ENCODE peak calls at places on chromosomes 7 and 10, in five cellular contexts. P is GM12878, Z is HepG2, T is K562, S is upper lobe of left lung. G is an unnamed sample.

GRCh38 chr10:72087392-72087968 is 871 bp downstream of the SPOCK2 start:
- ATAC-seq in P (peak), Z (peak), T (no peak), S (peak), G (no peak)

GRCh38 chr10:101229275-101230184 is at the start of gene LBX1:
- ATAC-seq in P (no peak), Z (peak), T (no peak), S (no peak), G (no peak)

GRCh38 chr7:51315393-51316261 is 982 bp downstream of the COBL start:
- ATAC-seq in P (no peak), Z (peak), T (no peak), S (peak), G (peak)

GRCh38 chr10:132595850-132596249 is 58.3 kb downstream of the INPP5A start:
- ATAC-seq in P (no peak), Z (no peak), T (no peak), S (no peak), G (no peak)

GRCh38 chr10:62545667-62546066 is 171.5 kb downstream of the ZNF365 start:
- ATAC-seq in P (no peak), Z (no peak), T (no peak), S (peak), G (peak)

GRCh38 chr7:47552631-47553030 is 29.3 kb downstream of the TNS3 start:
- ATAC-seq in P (peak), Z (no peak), T (no peak), S (peak), G (peak)

GRCh38 chr7:44189286-44189992 is at the start of gene GCK:
- ATAC-seq in P (no peak), Z (no peak), T (no peak), S (no peak), G (no peak)

GRCh38 chr7:28570113-28570969 is 158.0 kb downstream of the CREB5 start:
- ATAC-seq in P (peak), Z (no peak), T (no peak), S (no peak), G (no peak)

GRCh38 chr10:78255796-78256638 is 222.4 kb downstream of the RPS24 start:
- ATAC-seq in P (no peak), Z (peak), T (peak), S (peak), G (peak)

GRCh38 chr10:97434055-97434454 is 8.1 kb downstream of the PGAM1 start:
- ATAC-seq in P (peak), Z (peak), T (peak), S (no peak), G (no peak)

GRCh38 chr7:32588657-32589056 is 93.4 kb downstream of the AVL9 start:
- ATAC-seq in P (peak), Z (no peak), T (peak), S (no peak), G (no peak)

GRCh38 chr10:126905776-126906703 is 812 bp downstream of the DOCK1 start:
- ATAC-seq in P (no peak), Z (peak), T (no peak), S (peak), G (peak)

GRCh38 chr10:110684800-110685446 is 40.8 kb downstream of the RBM20 start:
- ATAC-seq in P (peak), Z (no peak), T (no peak), S (no peak), G (no peak)

GRCh38 chr10:14386202-14386593 is 55.5 kb upstream of the FRMD4A start:
- ATAC-seq in P (peak), Z (no peak), T (no peak), S (peak), G (no peak)

GRCh38 chr7:125485223-125485622 is 555.6 kb upstream of the POT1 start:
- ATAC-seq in P (no peak), Z (no peak), T (no peak), S (no peak), G (no peak)

GRCh38 chr7:123783820-123784219 is 35.0 kb upstream of the WASL start:
- ATAC-seq in P (no peak), Z (no peak), T (peak), S (no peak), G (no peak)

GRCh38 chr10:84333864-84334451 is 5.6 kb downstream of the CCSER2 start:
- ATAC-seq in P (peak), Z (no peak), T (peak), S (no peak), G (no peak)

GRCh38 chr7:90719159-90719558 is 123.0 kb downstream of the CDK14 start:
- ATAC-seq in P (no peak), Z (no peak), T (no peak), S (no peak), G (no peak)

GRCh38 chr10:44399478-44400451 is 14.9 kb upstream of the CXCL12 start:
- ATAC-seq in P (no peak), Z (no peak), T (no peak), S (no peak), G (no peak)

GRCh38 chr7:116354171-116354545 is 143.8 kb downstream of the TES start:
- ATAC-seq in P (no peak), Z (no peak), T (no peak), S (peak), G (peak)

GRCh38 chr7:51242881-51243518 is 73.6 kb downstream of the COBL start:
- ATAC-seq in P (no peak), Z (no peak), T (no peak), S (no peak), G (no peak)

GRCh38 chr7:106329408-106329807 is 44.6 kb upstream of the NAMPT start:
- ATAC-seq in P (no peak), Z (no peak), T (no peak), S (no peak), G (no peak)

DNA sequence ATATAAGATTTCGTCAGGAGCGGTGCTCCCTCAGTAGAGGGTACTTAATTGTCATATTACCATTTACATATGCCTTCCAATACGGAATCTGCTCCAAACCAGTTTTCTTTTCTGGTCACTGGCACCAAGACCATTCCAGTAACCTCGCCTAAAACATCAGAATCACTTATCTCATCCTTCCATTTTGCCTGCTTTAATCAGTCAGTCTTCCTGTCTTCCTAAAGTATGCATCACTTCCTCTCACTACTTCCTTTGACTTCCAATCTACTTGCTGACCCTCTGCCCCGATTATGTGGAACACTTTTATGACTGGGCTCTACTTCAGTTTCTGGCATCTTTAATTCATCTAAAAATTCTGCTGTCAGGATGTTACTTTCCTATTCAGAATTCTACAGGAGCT is 33.5 kb downstream of the CUL2 start:
- ATAC-seq in P (no peak), Z (no peak), T (no peak), S (no peak), G (no peak)
- TF ChIP-seq POLR2AphosphoS5 in P (no peak), Z (no peak), T (no peak), S (no peak), G (no peak)

GRCh38 chr10:102652170-102652926 is 8.1 kb downstream of the TRIM8 start:
- ATAC-seq in P (peak), Z (no peak), T (no peak), S (no peak), G (no peak)

GRCh38 chr10:102651455-102652169 is 7.3 kb downstream of the TRIM8 start:
- ATAC-seq in P (peak), Z (no peak), T (no peak), S (no peak), G (no peak)

GRCh38 chr10:102648889-102649752 is 4.8 kb downstream of the TRIM8 start:
- ATAC-seq in P (no peak), Z (no peak), T (no peak), S (no peak), G (no peak)

GRCh38 chr10:102649770-102650654 is 5.7 kb downstream of the TRIM8 start:
- ATAC-seq in P (no peak), Z (no peak), T (no peak), S (no peak), G (no peak)

DNA sequence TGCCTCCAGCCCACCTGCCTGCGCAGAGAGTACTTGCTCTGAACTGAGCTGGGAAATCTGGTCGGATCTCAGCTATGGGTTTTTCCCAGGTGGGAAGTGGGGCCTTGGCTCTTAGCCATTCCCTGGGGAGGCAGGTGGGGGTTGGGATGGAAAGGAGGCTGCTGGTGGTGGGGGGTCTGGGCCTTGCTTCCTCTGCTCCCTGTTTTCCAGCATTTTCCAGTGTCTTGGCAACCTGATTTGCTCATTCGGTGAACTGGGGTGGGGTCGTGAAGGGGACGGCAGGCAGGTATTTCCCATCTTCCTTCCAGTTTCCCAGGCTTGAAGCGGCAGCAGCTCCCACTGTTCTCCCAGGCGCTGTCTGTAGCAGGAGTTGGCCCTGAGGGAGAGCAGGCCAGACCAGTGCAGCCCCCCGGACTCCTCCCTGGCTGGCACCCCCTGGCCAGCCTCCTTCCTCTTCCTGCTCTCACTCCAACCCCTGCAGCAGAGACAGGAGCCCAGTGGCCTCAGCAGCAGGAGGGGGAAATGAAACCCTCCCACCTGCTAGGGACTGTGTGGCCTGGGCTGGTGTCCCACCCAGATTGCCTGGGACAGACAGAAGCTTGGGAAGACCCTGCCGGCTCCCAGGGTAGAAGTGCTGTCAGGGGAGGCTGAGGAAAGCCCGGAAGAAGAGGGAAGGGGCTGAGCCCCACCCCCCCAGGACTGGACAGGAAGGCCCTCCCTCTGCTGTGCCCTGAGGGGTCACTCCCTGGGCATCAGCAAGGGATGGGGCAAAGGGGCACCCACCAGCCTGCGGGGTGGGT is 6.6 kb downstream of the TRIM8 start:
- ATAC-seq in P (peak), Z (no peak), T (no peak), S (no peak), G (no peak)
- TF ChIP-seq EP300 in P (peak), Z (no peak), T (no peak), S (no peak), G (no peak)

GRCh38 chr7:41130021-41130420 is 572.9 kb downstream of the INHBA start:
- ATAC-seq in P (no peak), Z (no peak), T (no peak), S (no peak), G (no peak)

GRCh38 chr7:41122256-41122987 is 580.5 kb downstream of the INHBA start:
- ATAC-seq in P (no peak), Z (no peak), T (no peak), S (no peak), G (no peak)

GRCh38 chr7:41121228-41121627 is 581.7 kb downstream of the INHBA start:
- ATAC-seq in P (no peak), Z (no peak), T (no peak), S (no peak), G (no peak)

GRCh38 chr7:41130596-41131236 is 572.2 kb downstream of the INHBA start:
- ATAC-seq in P (no peak), Z (no peak), T (no peak), S (no peak), G (peak)

GRCh38 chr7:41125343-41125742 is 577.5 kb downstream of the INHBA start:
- ATAC-seq in P (no peak), Z (no peak), T (no peak), S (no peak), G (no peak)
- TF ChIP-seq POLR2AphosphoS5 in P (no peak), Z (no peak), T (no peak), S (no peak), G (no peak)

GRCh38 chr10:86742230-86742629 is 14.2 kb upstream of the BMPR1A start:
- ATAC-seq in P (no peak), Z (no peak), T (no peak), S (no peak), G (no peak)

GRCh38 chr10:86749835-86750234 is 6.6 kb upstream of the BMPR1A start:
- ATAC-seq in P (no peak), Z (no peak), T (no peak), S (no peak), G (no peak)

GRCh38 chr10:86747796-86748581 is 8.4 kb upstream of the BMPR1A start:
- ATAC-seq in P (no peak), Z (no peak), T (no peak), S (no peak), G (no peak)

DNA sequence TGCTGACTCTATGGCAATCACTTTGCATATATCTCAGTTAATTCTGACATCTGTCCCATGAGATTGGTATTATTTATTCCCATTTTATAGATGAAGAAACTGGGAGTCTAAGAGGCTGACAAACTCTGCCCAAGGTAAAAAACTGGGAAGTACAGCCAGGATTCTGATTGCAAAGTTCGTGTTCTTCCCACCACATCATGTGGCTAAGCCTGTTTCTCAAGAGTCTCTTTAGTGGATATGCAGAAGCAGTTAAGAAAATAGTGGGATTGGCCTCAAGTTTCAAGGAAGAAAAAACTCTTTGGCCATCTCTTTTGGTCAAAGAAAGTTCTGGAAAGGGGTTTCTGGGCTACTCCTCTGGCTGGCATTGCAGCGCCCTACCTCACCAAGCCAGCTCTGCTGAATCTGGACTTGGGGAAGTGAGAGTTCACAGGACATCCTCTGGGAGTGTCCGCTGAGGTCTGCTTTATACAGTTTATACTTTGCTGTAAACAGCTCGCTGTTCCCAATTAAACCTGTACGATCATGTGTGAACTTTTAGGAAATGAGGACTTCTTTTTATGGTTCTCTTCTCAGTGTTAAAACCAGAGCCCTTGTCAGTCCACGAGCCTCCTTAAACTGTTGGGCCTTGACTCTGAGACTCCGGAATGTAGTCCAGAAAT is 12.2 kb upstream of the BMPR1A start:
- ATAC-seq in P (no peak), Z (peak), T (no peak), S (peak), G (peak)
- TF ChIP-seq EP300 in P (no peak), Z (no peak), T (no peak), S (no peak), G (no peak)

GRCh38 chr10:119079572-119080520 is 771 bp downstream of the EIF3A start:
- ATAC-seq in P (peak), Z (peak), T (peak), S (peak), G (peak)
- TF ChIP-seq POLR2AphosphoS5 in P (no peak), Z (no peak), T (peak), S (peak), G (peak)

DNA sequence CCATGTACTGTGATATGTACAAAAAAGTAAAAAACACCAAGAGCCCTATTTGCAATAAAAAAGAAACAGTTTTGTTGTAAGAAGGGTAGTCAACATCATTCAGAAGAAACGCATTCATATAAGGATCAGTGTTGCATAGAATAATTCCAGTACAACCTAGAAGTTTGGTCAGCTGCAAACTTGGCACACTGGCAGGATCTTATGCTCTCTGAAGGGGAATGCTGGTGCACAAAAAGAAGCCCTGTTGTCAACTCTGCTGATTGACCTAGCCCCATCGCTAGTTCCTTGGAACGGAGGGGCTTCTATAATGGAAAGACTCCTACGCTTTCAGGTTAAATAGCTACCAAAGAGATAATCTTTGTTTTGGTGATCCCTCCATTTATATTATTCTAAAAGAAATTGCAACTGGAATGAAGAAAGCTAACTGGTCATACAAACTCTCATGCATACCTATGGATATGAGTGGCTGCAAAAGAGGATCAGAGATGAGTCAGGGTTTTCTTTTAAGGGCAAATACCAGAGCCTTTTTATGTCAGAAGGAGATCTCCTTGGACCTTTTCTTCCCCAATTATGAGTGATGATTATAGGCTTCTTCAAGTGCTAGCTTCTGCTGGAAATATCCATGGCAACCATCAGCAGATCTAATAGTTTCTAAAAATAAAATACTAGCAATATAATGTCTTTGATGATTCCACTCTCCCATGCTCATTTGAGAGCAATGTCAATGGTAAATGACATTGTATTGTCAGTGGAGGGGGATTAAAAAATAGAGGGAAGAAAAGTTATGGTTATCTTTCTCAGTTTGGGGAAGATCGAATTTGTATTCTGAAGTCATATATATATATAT is 312.4 kb upstream of the CACNA2D1 start:
- ATAC-seq in P (no peak), Z (no peak), T (no peak), S (no peak), G (no peak)
- TF ChIP-seq EP300 in P (no peak), Z (no peak), T (no peak), S (no peak), G (no peak)

DNA sequence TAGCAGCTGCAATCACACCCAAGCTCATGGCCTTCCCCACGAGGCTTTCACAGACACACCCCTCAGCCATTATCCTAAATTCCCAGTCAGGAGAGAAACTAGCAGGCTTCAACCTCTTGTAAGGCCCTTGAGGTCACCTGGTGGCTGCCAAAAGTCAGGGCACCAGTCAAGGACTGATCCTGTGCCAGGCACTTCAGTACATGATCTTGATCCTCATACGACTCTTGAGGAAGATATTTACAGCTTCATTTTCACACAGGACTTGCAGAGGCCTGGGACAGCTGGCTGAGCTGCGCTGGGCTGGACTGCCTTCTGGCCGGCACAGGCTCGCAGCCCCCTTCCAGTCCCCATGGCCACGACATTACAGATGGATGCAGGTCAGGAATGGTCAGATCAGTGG is 8.8 kb downstream of the PDAP1 start:
- ATAC-seq in P (no peak), Z (no peak), T (no peak), S (peak), G (no peak)
- TF ChIP-seq POLR2AphosphoS5 in P (peak), Z (no peak), T (no peak), S (peak), G (no peak)

G was measured in gastroesophageal sphincter.